ENCODE peak calls at places on chromosomes 16 and 17, in seven cellular contexts. C, L, S, K, D, E and I are unnamed samples.

GRCh38 chr17:43170140-43170765 is 761 bp upstream of the NBR1 start:
- DNase-seq in C (peak), L (peak), S (peak), K (peak), D (peak), E (peak), I (peak)

GRCh38 chr16:62033065-62033464 is 3.2 kb downstream of the CDH8 start:
- DNase-seq in C (no peak), L (no peak), S (no peak), K (no peak), D (no peak), E (no peak), I (no peak)

GRCh38 chr17:28906276-28907051 is 3.6 kb upstream of the DHRS13 start:
- DNase-seq in C (no peak), L (no peak), S (no peak), K (no peak), D (no peak), E (no peak), I (no peak)

GRCh38 chr16:81314603-81315270 is at the start of gene GAN:
- DNase-seq in C (peak), L (peak), S (peak), K (peak), D (peak), E (peak), I (peak)

GRCh38 chr17:16953841-16954240 is 18.1 kb downstream of the TNFRSF13B start:
- DNase-seq in C (no peak), L (no peak), S (no peak), K (no peak), D (peak), E (no peak), I (no peak)

GRCh38 chr16:15741207-15741871 is 91.3 kb downstream of the NDE1 start:
- DNase-seq in C (no peak), L (no peak), S (no peak), K (no peak), D (no peak), E (no peak), I (no peak)

GRCh38 chr17:34269969-34270368 is at the start of gene CCL7:
- DNase-seq in C (no peak), L (peak), S (no peak), K (no peak), D (no peak), E (no peak), I (no peak)

GRCh38 chr16:57701759-57702371 is 7.3 kb downstream of the DRC7 start:
- DNase-seq in C (no peak), L (no peak), S (no peak), K (no peak), D (no peak), E (no peak), I (no peak)

GRCh38 chr16:9846362-9847099 is 335.7 kb downstream of the GRIN2A start:
- DNase-seq in C (no peak), L (no peak), S (no peak), K (no peak), D (no peak), E (no peak), I (no peak)

GRCh38 chr17:51537996-51538550 is 277.7 kb downstream of the UTP18 start:
- DNase-seq in C (no peak), L (no peak), S (no peak), K (no peak), D (no peak), E (no peak), I (no peak)

GRCh38 chr17:20263595-20263994 is 203.7 kb downstream of the LGALS9B start:
- DNase-seq in C (no peak), L (peak), S (no peak), K (no peak), D (no peak), E (no peak), I (peak)

GRCh38 chr17:35373532-35373983 is at the start of gene SLFN11:
- DNase-seq in C (peak), L (peak), S (peak), K (peak), D (peak), E (peak), I (peak)

GRCh38 chr17:5181509-5182305 is 10.0 kb downstream of the ZNF594 start:
- DNase-seq in C (no peak), L (no peak), S (no peak), K (no peak), D (no peak), E (no peak), I (no peak)

GRCh38 chr17:81053043-81053970 is 18.4 kb downstream of the BAIAP2 start:
- DNase-seq in C (no peak), L (no peak), S (no peak), K (no peak), D (no peak), E (no peak), I (no peak)

GRCh38 chr16:30446203-30446595 is 525 bp upstream of the SEPHS2 start:
- DNase-seq in C (no peak), L (no peak), S (no peak), K (no peak), D (no peak), E (no peak), I (no peak)

GRCh38 chr17:80947200-80947940 is 44.3 kb upstream of the CHMP6 start:
- DNase-seq in C (peak), L (no peak), S (no peak), K (no peak), D (no peak), E (no peak), I (no peak)

GRCh38 chr16:74573622-74574021 is 33.3 kb downstream of the GLG1 start:
- DNase-seq in C (no peak), L (no peak), S (no peak), K (no peak), D (no peak), E (no peak), I (no peak)

GRCh38 chr16:85276741-85277140 is 164.5 kb upstream of the CIBAR2 start:
- DNase-seq in C (no peak), L (no peak), S (no peak), K (no peak), D (no peak), E (no peak), I (no peak)

GRCh38 chr17:75819116-75819515 is 25.1 kb downstream of the UNC13D start:
- DNase-seq in C (no peak), L (no peak), S (no peak), K (no peak), D (no peak), E (no peak), I (no peak)

GRCh38 chr16:88393034-88393433 is 10.3 kb downstream of the ZNF469 start:
- DNase-seq in C (no peak), L (no peak), S (no peak), K (no peak), D (no peak), E (no peak), I (no peak)

GRCh38 chr16:8676160-8676547 is 1.7 kb downstream of the ABAT start:
- DNase-seq in C (no peak), L (no peak), S (no peak), K (no peak), D (no peak), E (no peak), I (no peak)

GRCh38 chr16:76976756-76977155 is 214.2 kb upstream of the MON1B start:
- DNase-seq in C (no peak), L (no peak), S (no peak), K (no peak), D (no peak), E (no peak), I (no peak)

GRCh38 chr17:2405247-2405926 is 4.5 kb upstream of the MNT start:
- DNase-seq in C (no peak), L (peak), S (no peak), K (peak), D (peak), E (no peak), I (peak)

GRCh38 chr17:2814499-2815341 is 18.5 kb downstream of the RAP1GAP2 start:
- DNase-seq in C (no peak), L (no peak), S (peak), K (no peak), D (no peak), E (no peak), I (no peak)

GRCh38 chr17:74605361-74605760 is 13.3 kb upstream of the CD300LD start:
- DNase-seq in C (peak), L (peak), S (no peak), K (peak), D (peak), E (peak), I (peak)

GRCh38 chr17:17186051-17186450 is 20.1 kb downstream of the PLD6 start:
- DNase-seq in C (peak), L (no peak), S (no peak), K (no peak), D (no peak), E (no peak), I (no peak)

GRCh38 chr17:81131486-81132196 is 33.7 kb upstream of the PVALEF start:
- DNase-seq in C (no peak), L (no peak), S (no peak), K (no peak), D (no peak), E (no peak), I (no peak)

GRCh38 chr17:28717578-28718316 is at the start of gene RAB34:
- DNase-seq in C (peak), L (peak), S (no peak), K (peak), D (peak), E (peak), I (peak)

GRCh38 chr16:72278301-72278700 is 106.3 kb upstream of the PMFBP1 start:
- DNase-seq in C (no peak), L (no peak), S (no peak), K (no peak), D (no peak), E (no peak), I (no peak)

GRCh38 chr16:85010931-85011845 is at the start of gene ZDHHC7:
- DNase-seq in C (peak), L (peak), S (peak), K (peak), D (peak), E (peak), I (peak)

DNA sequence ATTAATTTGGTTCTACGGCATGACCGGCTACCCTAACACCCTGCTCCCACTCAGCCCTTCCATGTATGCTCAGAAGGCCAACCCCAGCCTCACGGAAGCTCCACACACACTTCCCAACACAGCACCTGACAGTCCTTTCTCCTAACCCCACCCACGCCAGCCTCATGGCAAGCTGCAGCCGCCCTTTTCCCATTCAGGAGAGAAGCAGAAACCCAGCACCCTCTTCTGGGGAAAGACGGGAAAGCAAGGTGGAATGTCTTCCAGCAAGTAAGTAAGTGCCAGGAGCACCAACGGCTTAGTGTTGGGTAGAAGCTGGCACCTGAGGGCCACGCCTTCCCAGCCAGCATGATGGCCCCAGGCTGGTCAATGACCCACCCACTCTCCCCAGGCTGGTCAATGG is 32.1 kb downstream of the ABR start:
- DNase-seq in C (peak), L (peak), S (no peak), K (no peak), D (peak), E (peak), I (peak)
- TF ChIP-seq CTCF in C (peak), L (peak), S (no peak), K (peak), D (peak), E (peak), I (peak)

GRCh38 chr16:79845006-79845733 is 244.6 kb upstream of the MAF start:
- DNase-seq in C (no peak), L (no peak), S (no peak), K (no peak), D (no peak), E (no peak), I (no peak)
- H3K4me3 ChIP-seq in C (no peak), L (no peak), S (no peak), K (no peak), D (no peak), E (no peak), I (no peak)

GRCh38 chr16:87324411-87325275 is 7.5 kb upstream of the C16orf95 start:
- DNase-seq in C (no peak), L (peak), S (no peak), K (no peak), D (no peak), E (peak), I (no peak)
- H3K27ac ChIP-seq in C (no peak), L (no peak), S (no peak), K (no peak), D (no peak), E (peak), I (no peak)

GRCh38 chr17:44219126-44219635 is 294 bp downstream of the UBTF start:
- DNase-seq in C (peak), L (peak), S (no peak), K (no peak), D (peak), E (peak), I (no peak)
- TF ChIP-seq CTCF in C (no peak), L (no peak), S (no peak), K (peak), D (peak), E (no peak), I (peak)

GRCh38 chr17:77461277-77462057 is 320.7 kb downstream of the SEC14L1 start:
- DNase-seq in C (no peak), L (no peak), S (no peak), K (no peak), D (no peak), E (no peak), I (no peak)
- H3K4me3 ChIP-seq in C (no peak), L (no peak), S (no peak), K (no peak), D (no peak), E (no peak), I (no peak)

GRCh38 chr16:3098459-3099394 is at the start of gene ZSCAN10:
- DNase-seq in C (no peak), L (no peak), S (no peak), K (no peak), D (no peak), E (no peak), I (no peak)

GRCh38 chr16:3096362-3096761 is 2.7 kb downstream of the ZSCAN10 start:
- DNase-seq in C (no peak), L (no peak), S (no peak), K (no peak), D (no peak), E (no peak), I (no peak)

GRCh38 chr16:3094289-3095027 is 4.6 kb downstream of the ZSCAN10 start:
- DNase-seq in C (peak), L (peak), S (no peak), K (no peak), D (peak), E (no peak), I (peak)

GRCh38 chr16:3097266-3097665 is 1.8 kb downstream of the ZSCAN10 start:
- DNase-seq in C (no peak), L (no peak), S (no peak), K (no peak), D (no peak), E (no peak), I (no peak)

DNA sequence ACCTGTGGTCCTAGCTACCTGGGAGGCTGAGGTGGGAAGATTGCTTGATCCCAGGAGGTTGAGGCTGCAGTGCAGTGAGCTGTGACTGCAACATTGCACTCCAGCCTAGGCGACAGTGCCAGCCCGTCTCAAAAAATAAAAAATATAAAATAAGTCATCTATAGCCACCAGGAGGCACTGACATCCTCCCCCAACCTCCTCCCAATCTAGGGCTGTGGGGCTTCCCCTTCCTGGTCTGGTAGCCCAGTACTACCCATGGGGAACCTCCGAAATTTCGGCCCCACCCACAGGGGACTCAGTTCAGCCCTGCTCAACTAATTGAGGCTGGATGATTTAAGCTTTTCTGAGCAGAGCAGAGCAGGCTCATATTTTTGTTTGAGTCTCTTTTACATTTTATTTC is 3.2 kb downstream of the ZSCAN10 start:
- DNase-seq in C (no peak), L (no peak), S (peak), K (no peak), D (no peak), E (peak), I (no peak)
- H3K27ac ChIP-seq in C (no peak), L (no peak), S (peak), K (no peak), D (no peak), E (no peak), I (no peak)

GRCh38 chr17:31446195-31446967 is 54.9 kb downstream of the RAB11FIP4 start:
- DNase-seq in C (no peak), L (no peak), S (no peak), K (no peak), D (peak), E (no peak), I (no peak)
- TF ChIP-seq CTCF in C (no peak), L (no peak), S (no peak), K (peak), D (no peak), E (peak), I (peak)

DNA sequence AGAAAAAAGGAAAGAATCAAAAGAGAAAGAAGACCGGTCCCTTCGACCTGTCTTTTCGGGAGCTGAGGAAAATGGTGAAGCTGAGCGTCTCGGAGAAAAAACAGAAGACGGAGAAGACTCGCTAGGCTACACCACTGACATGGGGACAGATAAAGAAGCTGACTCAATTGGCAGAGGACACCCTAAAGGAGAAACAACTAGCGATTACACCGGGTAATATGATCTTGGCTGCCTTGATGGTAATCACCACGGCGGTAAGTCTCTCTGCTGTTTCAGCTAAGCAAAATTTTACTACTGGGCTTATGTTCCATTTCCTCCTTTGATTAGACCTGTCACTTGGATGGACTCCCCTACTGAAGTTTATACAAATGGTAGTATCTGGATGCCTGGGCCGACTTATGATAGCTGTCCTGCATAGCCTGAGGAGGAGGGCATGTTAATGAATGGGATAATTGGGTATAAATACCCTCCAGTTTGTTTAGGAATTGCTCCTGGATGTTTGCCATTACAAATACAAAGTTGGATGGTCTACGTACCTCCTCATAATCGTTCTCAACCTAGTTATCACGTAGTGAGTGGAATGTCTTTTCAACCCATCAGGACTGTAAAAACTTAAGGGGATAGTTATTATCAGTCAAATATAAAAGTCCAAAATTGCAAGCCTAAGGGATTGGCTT is 24.1 kb downstream of the ALOX15B start:
- DNase-seq in C (no peak), L (no peak), S (no peak), K (no peak), D (no peak), E (no peak), I (no peak)
- H3K4me3 ChIP-seq in C (no peak), L (peak), S (no peak), K (no peak), D (no peak), E (no peak), I (no peak)

DNA sequence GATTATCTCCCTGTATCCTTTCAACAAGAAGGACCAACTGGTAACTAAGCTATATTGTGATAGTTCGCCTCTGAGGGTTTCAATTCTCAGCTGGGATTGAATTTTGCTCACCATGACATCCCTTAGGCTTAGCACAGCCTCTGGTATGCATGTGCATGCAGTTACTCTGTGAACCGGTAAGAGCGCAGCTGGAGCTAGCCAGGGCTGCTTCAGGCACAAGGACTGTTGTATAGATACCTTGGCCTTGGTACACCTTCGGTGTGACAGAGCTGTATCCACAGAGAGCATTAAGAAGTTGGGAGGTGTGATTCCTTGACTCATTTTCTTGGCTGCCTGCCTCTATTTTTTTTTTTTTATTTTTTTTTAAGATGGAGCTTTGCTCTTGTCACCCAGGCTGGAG is 2.3 kb upstream of the NUTF2 start:
- DNase-seq in C (no peak), L (no peak), S (no peak), K (no peak), D (no peak), E (no peak), I (no peak)
- H3K27ac ChIP-seq in C (no peak), L (peak), S (no peak), K (peak), D (no peak), E (no peak), I (no peak)